ENCODE peak calls at places on chromosomes 11 and 22, in four cellular contexts. B is stimulated activated CD8-positive, alpha-beta memory T cell treated with anti-CD3 and anti-CD28 coated beads, Interleukin-12 subunit alpha, Interleukin-12 subunit beta, amount 100 ng/mL, for 4 hours; C is activated CD4-positive, alpha-beta T cell treated with anti-CD3 and anti-CD28 coated beads, Interleukin-2, amount 50 U/mL, for 48 hours; R is ELR. G is an unnamed sample.

GRCh38 chr11:46421257-46421880 is 29.8 kb upstream of the CHRM4 start:
- DNase-seq in B (no peak), C (no peak), R (no peak), G (no peak)

GRCh38 chr11:122170815-122171475 is 54.9 kb upstream of the BLID start:
- DNase-seq in B (no peak), C (peak), R (peak), G (peak)

GRCh38 chr11:105211806-105212531 is 72.4 kb upstream of the CARD18 start:
- DNase-seq in B (no peak), C (no peak), R (no peak), G (no peak)

GRCh38 chr22:47125603-47126002 is 363.2 kb downstream of the TBC1D22A start:
- DNase-seq in B (no peak), C (no peak), R (no peak), G (no peak)

GRCh38 chr11:102615077-102615893 is 9.8 kb downstream of the MMP20 start:
- DNase-seq in B (no peak), C (no peak), R (peak), G (peak)

GRCh38 chr11:122797651-122798050 is 40.6 kb upstream of the CRTAM start:
- DNase-seq in B (no peak), C (no peak), R (no peak), G (no peak)

GRCh38 chr22:16914006-16914405 is 88.8 kb upstream of the XKR3 start:
- DNase-seq in B (no peak), C (no peak), R (no peak), G (no peak)

GRCh38 chr11:65680192-65680743 is 17.6 kb upstream of the RELA start:
- DNase-seq in B (no peak), C (no peak), R (no peak), G (no peak)

GRCh38 chr11:70193411-70194292 is 9.4 kb upstream of the FADD start:
- DNase-seq in B (no peak), C (no peak), R (no peak), G (no peak)

GRCh38 chr22:31120230-31120629 is 2.5 kb upstream of the INPP5J start:
- DNase-seq in B (no peak), C (no peak), R (no peak), G (no peak)

GRCh38 chr11:45151362-45151982 is 5.0 kb downstream of the PRDM11 start:
- DNase-seq in B (no peak), C (no peak), R (no peak), G (no peak)

GRCh38 chr11:115476463-115477286 is 27.5 kb downstream of the CADM1 start:
- DNase-seq in B (no peak), C (no peak), R (no peak), G (no peak)

GRCh38 chr11:107247189-107247588 is 210.4 kb downstream of the CWF19L2 start:
- DNase-seq in B (no peak), C (no peak), R (no peak), G (no peak)

GRCh38 chr11:118915941-118916841 is 9.5 kb downstream of the BCL9L start:
- DNase-seq in B (no peak), C (no peak), R (no peak), G (no peak)

GRCh38 chr22:44158766-44159165 is 22.0 kb upstream of the PARVG start:
- DNase-seq in B (no peak), C (no peak), R (no peak), G (no peak)

GRCh38 chr11:130599073-130599654 is 150.7 kb downstream of the ADAMTS15 start:
- DNase-seq in B (no peak), C (no peak), R (no peak), G (no peak)

GRCh38 chr11:35116245-35116644 is 22.7 kb upstream of the CD44 start:
- DNase-seq in B (no peak), C (no peak), R (no peak), G (no peak)

GRCh38 chr22:50506611-50507420 is 686 bp downstream of the LMF2 start:
- DNase-seq in B (no peak), C (peak), R (peak), G (peak)

GRCh38 chr11:123611698-123612097 is 42.7 kb downstream of the SCN3B start:
- DNase-seq in B (no peak), C (no peak), R (no peak), G (no peak)

GRCh38 chr11:63866211-63866610 is 27.3 kb downstream of the MARK2 start:
- DNase-seq in B (peak), C (peak), R (no peak), G (no peak)

GRCh38 chr11:36467913-36468312 is 42.2 kb downstream of the TRAF6 start:
- DNase-seq in B (no peak), C (no peak), R (no peak), G (no peak)

GRCh38 chr11:96113100-96113710 is 189.3 kb upstream of the MTMR2 start:
- DNase-seq in B (no peak), C (no peak), R (peak), G (no peak)

GRCh38 chr22:35065796-35066218 is at the start of gene ISX:
- DNase-seq in B (no peak), C (no peak), R (no peak), G (no peak)

GRCh38 chr11:78564889-78565467 is 9.7 kb downstream of the NARS2 start:
- DNase-seq in B (no peak), C (no peak), R (no peak), G (no peak)

GRCh38 chr11:89405629-89406028 is 85.5 kb downstream of the NOX4 start:
- DNase-seq in B (no peak), C (no peak), R (peak), G (peak)

GRCh38 chr11:75468534-75469340 is 35.7 kb upstream of the KLHL35 start:
- DNase-seq in B (no peak), C (no peak), R (peak), G (peak)

GRCh38 chr11:128653828-128654231 is 40.0 kb upstream of the FLI1 start:
- DNase-seq in B (no peak), C (no peak), R (no peak), G (peak)

GRCh38 chr11:95791385-95792033 is 1.2 kb downstream of the CEP57 start:
- DNase-seq in B (no peak), C (no peak), R (no peak), G (peak)

GRCh38 chr11:44010789-44011251 is 37.0 kb upstream of the ACCSL start:
- DNase-seq in B (no peak), C (no peak), R (peak), G (no peak)

GRCh38 chr11:115080923-115081322 is 402.6 kb downstream of the NXPE2 start:
- DNase-seq in B (no peak), C (no peak), R (no peak), G (no peak)

GRCh38 chr11:61885166-61885778 is 6.1 kb downstream of the FADS3 start:
- DNase-seq in B (no peak), C (no peak), R (no peak), G (no peak)